ENCODE peak calls at places on chromosomes 13 and 19, in ten cellular contexts. W, R, T, A, Z, Y, C, F, G and S are unnamed samples.

GRCh38 chr13:106232680-106233079 is 302.8 kb downstream of the EFNB2 start:
- DNase-seq in W (no peak), R (no peak), T (no peak), A (no peak), Z (no peak), Y (no peak), C (no peak), F (no peak), G (no peak), S (no peak)

GRCh38 chr19:19434483-19435045 is 29.1 kb downstream of the GATAD2A start:
- DNase-seq in W (no peak), R (no peak), T (peak), A (no peak), Z (no peak), Y (no peak), C (no peak), F (no peak), G (no peak), S (no peak)

GRCh38 chr19:49594157-49595005 is 3.4 kb downstream of the PRR12 start:
- DNase-seq in W (no peak), R (no peak), T (no peak), A (no peak), Z (no peak), Y (no peak), C (no peak), F (peak), G (no peak), S (no peak)

GRCh38 chr19:7236153-7236552 is 58.1 kb downstream of the INSR start:
- DNase-seq in W (no peak), R (no peak), T (no peak), A (no peak), Z (no peak), Y (no peak), C (no peak), F (no peak), G (no peak), S (no peak)

GRCh38 chr19:51794865-51795490 is at the start of gene FPR3:
- DNase-seq in W (no peak), R (no peak), T (no peak), A (no peak), Z (no peak), Y (no peak), C (no peak), F (no peak), G (no peak), S (no peak)

GRCh38 chr13:113728571-113729054 is 30.4 kb upstream of the TMEM255B start:
- DNase-seq in W (no peak), R (no peak), T (no peak), A (no peak), Z (no peak), Y (no peak), C (no peak), F (no peak), G (no peak), S (no peak)

GRCh38 chr19:33040994-33041827 is 23.5 kb downstream of the RHPN2 start:
- DNase-seq in W (peak), R (no peak), T (no peak), A (no peak), Z (peak), Y (no peak), C (peak), F (peak), G (no peak), S (no peak)

GRCh38 chr19:19749332-19750130 is 16.6 kb upstream of the ZNF14 start:
- DNase-seq in W (no peak), R (no peak), T (no peak), A (no peak), Z (no peak), Y (no peak), C (no peak), F (no peak), G (no peak), S (no peak)

GRCh38 chr19:28427256-28428083 is 785.5 kb downstream of the UQCRFS1 start:
- DNase-seq in W (no peak), R (no peak), T (no peak), A (no peak), Z (no peak), Y (no peak), C (peak), F (no peak), G (peak), S (no peak)

GRCh38 chr19:4090351-4091220 is 23.9 kb upstream of the ZBTB7A start:
- DNase-seq in W (peak), R (no peak), T (no peak), A (no peak), Z (no peak), Y (no peak), C (no peak), F (peak), G (no peak), S (no peak)

GRCh38 chr19:17319473-17320238 is 10.3 kb downstream of the DDA1 start:
- DNase-seq in W (no peak), R (no peak), T (no peak), A (no peak), Z (no peak), Y (no peak), C (no peak), F (no peak), G (no peak), S (no peak)

GRCh38 chr13:100542546-100543156 is 45.9 kb downstream of the GGACT start:
- DNase-seq in W (peak), R (peak), T (no peak), A (no peak), Z (no peak), Y (no peak), C (peak), F (no peak), G (peak), S (no peak)

GRCh38 chr19:7507884-7508283 is 8.0 kb upstream of the ZNF358 start:
- DNase-seq in W (peak), R (peak), T (no peak), A (no peak), Z (peak), Y (no peak), C (peak), F (peak), G (peak), S (no peak)

GRCh38 chr19:19137556-19138109 is 645 bp downstream of the TMEM161A start:
- DNase-seq in W (no peak), R (no peak), T (no peak), A (no peak), Z (no peak), Y (no peak), C (no peak), F (no peak), G (no peak), S (no peak)

GRCh38 chr13:112697756-112698655 is 8.2 kb downstream of the ATP11A start:
- DNase-seq in W (no peak), R (no peak), T (no peak), A (no peak), Z (no peak), Y (no peak), C (no peak), F (no peak), G (no peak), S (no peak)

GRCh38 chr13:97224544-97225324 is 2.6 kb downstream of the MBNL2 start:
- DNase-seq in W (peak), R (no peak), T (peak), A (no peak), Z (no peak), Y (no peak), C (peak), F (peak), G (no peak), S (no peak)

GRCh38 chr13:96994030-96994848 is at the start of gene OXGR1:
- DNase-seq in W (no peak), R (no peak), T (peak), A (no peak), Z (no peak), Y (no peak), C (peak), F (peak), G (peak), S (no peak)

GRCh38 chr13:110281736-110282135 is 25.2 kb downstream of the COL4A1 start:
- DNase-seq in W (no peak), R (no peak), T (no peak), A (no peak), Z (no peak), Y (no peak), C (no peak), F (no peak), G (no peak), S (no peak)

GRCh38 chr13:37241786-37242185 is 136.3 kb upstream of the CSNK1A1L start:
- DNase-seq in W (no peak), R (no peak), T (no peak), A (no peak), Z (no peak), Y (no peak), C (no peak), F (no peak), G (no peak), S (no peak)

GRCh38 chr13:28357846-28358496 is 137.0 kb downstream of the FLT1 start:
- DNase-seq in W (no peak), R (no peak), T (no peak), A (no peak), Z (no peak), Y (no peak), C (no peak), F (no peak), G (no peak), S (no peak)

GRCh38 chr13:35957996-35958395 is 173.2 kb downstream of the DCLK1 start:
- DNase-seq in W (no peak), R (no peak), T (no peak), A (no peak), Z (no peak), Y (no peak), C (no peak), F (no peak), G (no peak), S (no peak)

GRCh38 chr13:22428188-22428828 is 752.5 kb upstream of the SGCG start:
- DNase-seq in W (no peak), R (no peak), T (peak), A (no peak), Z (no peak), Y (no peak), C (peak), F (no peak), G (no peak), S (no peak)

GRCh38 chr13:75469087-75469486 is 12.9 kb downstream of the TBC1D4 start:
- DNase-seq in W (no peak), R (no peak), T (no peak), A (no peak), Z (no peak), Y (no peak), C (no peak), F (no peak), G (no peak), S (no peak)

GRCh38 chr13:110748271-110748670 is 34.8 kb downstream of the ING1 start:
- DNase-seq in W (no peak), R (no peak), T (no peak), A (no peak), Z (no peak), Y (no peak), C (no peak), F (no peak), G (no peak), S (no peak)

GRCh38 chr13:45512148-45512498 is 47.4 kb downstream of the COG3 start:
- DNase-seq in W (no peak), R (peak), T (no peak), A (no peak), Z (no peak), Y (no peak), C (peak), F (no peak), G (no peak), S (no peak)

GRCh38 chr13:94419304-94419943 is 60.1 kb downstream of the DCT start:
- DNase-seq in W (no peak), R (peak), T (no peak), A (no peak), Z (no peak), Y (no peak), C (peak), F (no peak), G (no peak), S (no peak)

GRCh38 chr19:15436012-15436825 is 13.5 kb downstream of the WIZ start:
- DNase-seq in W (no peak), R (no peak), T (no peak), A (no peak), Z (no peak), Y (no peak), C (no peak), F (no peak), G (no peak), S (no peak)

GRCh38 chr19:35076026-35076370 is 34.5 kb downstream of the HPN start:
- DNase-seq in W (no peak), R (no peak), T (no peak), A (no peak), Z (no peak), Y (no peak), C (no peak), F (no peak), G (no peak), S (no peak)

GRCh38 chr19:47082493-47082892 is 31.1 kb downstream of the ZC3H4 start:
- DNase-seq in W (no peak), R (no peak), T (no peak), A (no peak), Z (no peak), Y (no peak), C (no peak), F (no peak), G (no peak), S (no peak)